ENCODE peak calls at places on chromosome 16, in eight cellular contexts. B is NCI-H2171; L is LHCN-M2; G is heart right ventricle; H is activated T-cell treated with anti-CD3 and anti-CD28 coated beads, Interleukin-2, amount 50 U/mL, for 1 hour; T is A673; X is Ammon's horn; F is EL. Z is an unnamed sample.

GRCh38 chr16:50881331-50881830 is 139.5 kb downstream of the CYLD start:
- DNase-seq in H (no peak), X (no peak), L (no peak), G (no peak), B (no peak), F (no peak), T (no peak), Z (no peak)

GRCh38 chr16:20792216-20792615 is 14.1 kb downstream of the ERI2 start:
- DNase-seq in G (no peak), H (no peak), B (no peak), F (peak), T (no peak), L (peak), X (no peak), Z (no peak)

GRCh38 chr16:4614571-4615388 is at the start of gene UBALD1:
- DNase-seq in B (peak), L (peak), H (peak), F (peak), X (peak), G (peak), T (peak), Z (peak)

GRCh38 chr16:13436641-13437423 is 483.1 kb upstream of the ERCC4 start:
- DNase-seq in T (no peak), L (peak), G (no peak), F (peak), X (peak), H (no peak), B (no peak), Z (no peak)

GRCh38 chr16:24906199-24906808 is 60.5 kb downstream of the SLC5A11 start:
- DNase-seq in F (peak), X (no peak), H (no peak), T (peak), L (no peak), B (no peak), G (no peak), Z (no peak)

GRCh38 chr16:1082266-1082951 is 9.9 kb downstream of the SSTR5 start:
- DNase-seq in F (peak), B (no peak), H (no peak), G (no peak), X (no peak), T (no peak), L (no peak), Z (no peak)

GRCh38 chr16:2663553-2664521 is 18.5 kb upstream of the KCTD5 start:
- DNase-seq in B (no peak), L (peak), H (no peak), T (peak), X (no peak), G (no peak), F (peak), Z (no peak)

GRCh38 chr16:27792486-27793275 is 242.7 kb downstream of the KATNIP start:
- DNase-seq in X (no peak), H (no peak), F (peak), B (no peak), G (no peak), L (no peak), T (no peak), Z (no peak)

GRCh38 chr16:12089492-12090161 is 113.1 kb downstream of the SNX29 start:
- DNase-seq in H (peak), F (peak), G (peak), X (peak), T (peak), L (no peak), B (no peak), Z (peak)

GRCh38 chr16:49336581-49336980 is 37.0 kb upstream of the C16orf78 start:
- DNase-seq in X (no peak), G (no peak), B (no peak), F (no peak), T (no peak), L (no peak), H (no peak), Z (no peak)

GRCh38 chr16:64153718-64154117 is 968.1 kb downstream of the CDH11 start:
- DNase-seq in T (no peak), L (peak), X (no peak), H (no peak), G (no peak), F (peak), B (no peak), Z (no peak)

GRCh38 chr16:87254734-87255133 is 62.5 kb downstream of the C16orf95 start:
- DNase-seq in H (no peak), B (no peak), F (no peak), L (no peak), G (no peak), T (no peak), X (no peak), Z (no peak)

GRCh38 chr16:88541109-88541508 is 29.1 kb upstream of the ZC3H18 start:
- DNase-seq in B (no peak), G (no peak), T (no peak), H (no peak), L (no peak), F (no peak), X (no peak), Z (no peak)

GRCh38 chr16:67868290-67868689 is 4.6 kb upstream of the EDC4 start:
- DNase-seq in B (no peak), T (no peak), H (no peak), L (no peak), X (peak), F (no peak), G (no peak), Z (no peak)

GRCh38 chr16:2236362-2237075 is at the start of gene DNASE1L2:
- DNase-seq in X (no peak), T (no peak), L (no peak), H (no peak), F (peak), G (no peak), B (no peak), Z (no peak)

GRCh38 chr16:55703003-55704001 is 47.5 kb downstream of the SLC6A2 start:
- DNase-seq in B (peak), L (peak), G (no peak), F (peak), X (peak), H (no peak), T (peak), Z (peak)

GRCh38 chr16:89093602-89094251 is at the start of gene ACSF3:
- DNase-seq in X (peak), B (peak), H (peak), G (peak), F (peak), T (peak), L (peak), Z (no peak)

GRCh38 chr16:20727181-20727580 is 14.4 kb downstream of the THUMPD1 start:
- DNase-seq in L (no peak), F (no peak), H (no peak), G (no peak), X (no peak), T (no peak), B (no peak), Z (no peak)

GRCh38 chr16:24257965-24258364 is 1.8 kb downstream of the CACNG3 start:
- DNase-seq in F (no peak), T (peak), H (no peak), B (no peak), X (peak), L (no peak), G (no peak), Z (no peak)

GRCh38 chr16:12569061-12569460 is 234.6 kb downstream of the CPPED1 start:
- DNase-seq in H (no peak), B (peak), L (no peak), G (no peak), X (no peak), T (no peak), F (no peak), Z (no peak)

GRCh38 chr16:80230328-80231117 is 310.3 kb upstream of the DYNLRB2 start:
- DNase-seq in B (no peak), T (no peak), L (no peak), H (no peak), G (no peak), X (no peak), F (no peak), Z (no peak)

GRCh38 chr16:24839347-24839972 is 6.3 kb upstream of the SLC5A11 start:
- DNase-seq in F (no peak), H (no peak), B (no peak), L (no peak), G (no peak), T (no peak), X (no peak), Z (no peak)

GRCh38 chr16:73062640-73063283 is 14.8 kb upstream of the ZFHX3 start:
- DNase-seq in T (no peak), X (no peak), G (peak), L (no peak), B (no peak), F (no peak), H (no peak), Z (no peak)

GRCh38 chr16:877242-878065 is 76.9 kb upstream of the GNG13 start:
- DNase-seq in H (no peak), G (peak), B (no peak), L (no peak), X (no peak), F (no peak), T (no peak), Z (no peak)

GRCh38 chr16:79150626-79151025 is 449.9 kb downstream of the MAF start:
- DNase-seq in T (no peak), X (no peak), L (no peak), H (no peak), B (no peak), G (no peak), F (no peak), Z (no peak)

GRCh38 chr16:4891097-4891885 is 44.0 kb downstream of the UBN1 start:
- DNase-seq in L (no peak), B (no peak), G (no peak), T (no peak), F (no peak), H (no peak), X (no peak), Z (no peak)

GRCh38 chr16:29710227-29711219 is 31.5 kb downstream of the QPRT start:
- DNase-seq in G (no peak), L (peak), H (no peak), X (peak), B (no peak), T (peak), F (peak), Z (peak)

GRCh38 chr16:28092721-28093382 is 29.3 kb upstream of the GSG1L start:
- DNase-seq in X (no peak), L (no peak), B (no peak), G (no peak), T (no peak), H (no peak), F (peak), Z (no peak)

GRCh38 chr16:9528680-9529079 is 437.2 kb downstream of the HAPSTR1 start:
- DNase-seq in L (no peak), F (no peak), B (no peak), H (no peak), T (no peak), G (no peak), X (no peak), Z (no peak)

GRCh38 chr16:11004351-11004750 is 60.0 kb downstream of the CLEC16A start:
- DNase-seq in B (no peak), T (no peak), X (no peak), H (no peak), G (no peak), F (peak), L (peak), Z (no peak)